ENCODE peak calls at places on chromosomes 12 and 14, in six cellular contexts. One of them, this sample, is unnamed.
A peak's percentile ranks its signal among the peaks of the same experiment; 100 is the strongest.

GRCh38 chr12:1481919-1482318 is 112.5 kb downstream of the FBXL14 start:
- DNase-seq in mammary epithelial cell: no peak
- DNase-seq in transverse colon: no peak
- DNase-seq in endothelial cell of umbilical vein: no peak
- DNase-seq in OCI-LY7: no peak
- DNase-seq in adrenal gland: no peak
- DNase-seq in this sample: no peak

GRCh38 chr12:107111314-107111713 is 18.0 kb upstream of the CRY1 start:
- DNase-seq in mammary epithelial cell: no peak
- DNase-seq in transverse colon: no peak
- DNase-seq in endothelial cell of umbilical vein: no peak
- DNase-seq in OCI-LY7: no peak
- DNase-seq in adrenal gland: no peak
- DNase-seq in this sample: no peak

GRCh38 chr12:100611031-100611430 is 37.5 kb downstream of the GAS2L3 start:
- DNase-seq in mammary epithelial cell: no peak
- DNase-seq in transverse colon: no peak
- DNase-seq in endothelial cell of umbilical vein: no peak
- DNase-seq in OCI-LY7: no peak
- DNase-seq in adrenal gland: no peak
- DNase-seq in this sample: no peak

GRCh38 chr14:47442206-47442605 is 233.2 kb downstream of the MDGA2 start:
- DNase-seq in mammary epithelial cell: peak; percentile 5
- DNase-seq in transverse colon: no peak
- DNase-seq in endothelial cell of umbilical vein: peak; percentile 4
- DNase-seq in OCI-LY7: no peak
- DNase-seq in adrenal gland: peak; percentile 52
- DNase-seq in this sample: no peak

GRCh38 chr12:21130998-21131397 is at the start of gene SLCO1B1:
- DNase-seq in mammary epithelial cell: no peak
- DNase-seq in transverse colon: no peak
- DNase-seq in endothelial cell of umbilical vein: no peak
- DNase-seq in OCI-LY7: no peak
- DNase-seq in adrenal gland: no peak
- DNase-seq in this sample: no peak

GRCh38 chr12:46430340-46430948 is 57.9 kb upstream of the SLC38A2 start:
- DNase-seq in mammary epithelial cell: peak; percentile 92
- DNase-seq in transverse colon: no peak
- DNase-seq in endothelial cell of umbilical vein: peak; percentile 97
- DNase-seq in OCI-LY7: no peak
- DNase-seq in adrenal gland: no peak
- DNase-seq in this sample: peak; percentile 76

GRCh38 chr12:57236224-57236924 is 6.9 kb downstream of the SHMT2 start:
- DNase-seq in mammary epithelial cell: no peak
- DNase-seq in transverse colon: no peak
- DNase-seq in endothelial cell of umbilical vein: no peak
- DNase-seq in OCI-LY7: no peak
- DNase-seq in adrenal gland: no peak
- DNase-seq in this sample: no peak

GRCh38 chr12:116674643-116675183 is 63.2 kb downstream of the SPRING1 start:
- DNase-seq in mammary epithelial cell: no peak
- DNase-seq in transverse colon: no peak
- DNase-seq in endothelial cell of umbilical vein: no peak
- DNase-seq in OCI-LY7: no peak
- DNase-seq in adrenal gland: no peak
- DNase-seq in this sample: peak; percentile 10

GRCh38 chr14:78403278-78403815 is 233.2 kb downstream of the NRXN3 start:
- DNase-seq in mammary epithelial cell: peak; percentile 4
- DNase-seq in transverse colon: no peak
- DNase-seq in endothelial cell of umbilical vein: no peak
- DNase-seq in OCI-LY7: no peak
- DNase-seq in adrenal gland: no peak
- DNase-seq in this sample: peak; percentile 0

GRCh38 chr12:109277899-109278762 is 31.0 kb downstream of the FOXN4 start:
- DNase-seq in mammary epithelial cell: peak; percentile 3
- DNase-seq in transverse colon: no peak
- DNase-seq in endothelial cell of umbilical vein: no peak
- DNase-seq in OCI-LY7: no peak
- DNase-seq in adrenal gland: no peak
- DNase-seq in this sample: peak; percentile 48

DNA sequence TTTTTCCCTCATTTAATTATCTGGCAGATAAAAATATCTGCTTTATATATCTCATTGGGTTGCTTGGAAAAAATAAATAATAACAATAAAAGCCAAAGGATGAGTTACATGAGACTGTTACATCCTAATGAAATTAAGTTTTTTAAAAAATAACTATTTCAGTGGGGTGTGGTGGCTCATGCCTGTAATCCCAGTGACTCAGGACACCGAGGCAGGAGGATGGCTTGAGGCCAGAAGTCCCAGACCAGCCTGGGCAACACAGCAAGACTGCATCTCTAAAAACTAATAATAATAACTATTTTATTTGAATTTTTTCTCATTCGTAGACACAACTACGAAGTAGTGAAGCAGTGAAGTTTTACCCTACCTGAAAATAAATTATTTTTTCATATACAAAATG is 103.3 kb downstream of the BCAT1 start:
- DNase-seq in mammary epithelial cell: no peak
- DNase-seq in transverse colon: no peak
- DNase-seq in endothelial cell of umbilical vein: no peak
- DNase-seq in OCI-LY7: no peak
- DNase-seq in adrenal gland: no peak
- DNase-seq in this sample: peak; percentile 34
- H3K36me3 ChIP-seq in mammary epithelial cell: no peaks in the 10 kb centered on the region
- H3K36me3 ChIP-seq in transverse colon: no peaks in the 10 kb centered on the region
- H3K36me3 ChIP-seq in endothelial cell of umbilical vein: peaks cover 20% of the 10 kb centered on the region
- H3K36me3 ChIP-seq in OCI-LY7: peaks cover 77% of the 10 kb centered on the region
- H3K36me3 ChIP-seq in adrenal gland: no peaks in the 10 kb centered on the region
- H3K36me3 ChIP-seq in this sample: peaks cover 8% of the 10 kb centered on the region

DNA sequence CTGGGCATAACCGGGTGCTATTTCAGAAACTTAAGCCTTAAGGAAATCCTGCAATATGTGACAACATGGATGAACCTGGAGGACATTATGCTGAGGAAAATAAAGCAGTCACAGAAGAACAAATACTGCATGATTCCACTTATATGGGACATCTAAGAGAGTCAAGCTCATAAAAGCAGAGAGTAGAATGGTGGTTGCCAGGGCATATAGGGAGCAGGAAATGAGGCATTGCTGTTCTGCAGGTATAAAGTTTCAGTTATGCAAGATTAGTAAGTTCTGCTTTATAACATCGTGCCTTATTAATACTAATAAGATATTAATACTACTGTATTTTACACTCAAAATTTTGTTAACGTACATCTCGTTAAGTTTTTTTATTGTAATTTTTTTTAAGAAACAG is 124.2 kb upstream of the ATF1 start:
- DNase-seq in mammary epithelial cell: peak; percentile 52
- DNase-seq in transverse colon: no peak
- DNase-seq in endothelial cell of umbilical vein: no peak
- DNase-seq in OCI-LY7: no peak
- DNase-seq in adrenal gland: no peak
- DNase-seq in this sample: no peak
- H3K4me1 ChIP-seq in mammary epithelial cell: peaks cover 41% of the 10 kb centered on the region
- H3K4me1 ChIP-seq in transverse colon: peaks cover 17% of the 10 kb centered on the region
- H3K4me1 ChIP-seq in endothelial cell of umbilical vein: peaks cover 12% of the 10 kb centered on the region
- H3K4me1 ChIP-seq in OCI-LY7: peaks cover 8% of the 10 kb centered on the region
- H3K4me1 ChIP-seq in adrenal gland: peaks cover 26% of the 10 kb centered on the region
- H3K4me1 ChIP-seq in this sample: no peaks in the 10 kb centered on the region

GRCh38 chr12:10223208-10223607 is 10.5 kb downstream of the GABARAPL1 start:
- DNase-seq in mammary epithelial cell: no peak
- DNase-seq in transverse colon: no peak
- DNase-seq in endothelial cell of umbilical vein: no peak
- DNase-seq in OCI-LY7: no peak
- DNase-seq in adrenal gland: no peak
- DNase-seq in this sample: no peak
- H3K36me3 ChIP-seq in mammary epithelial cell: no peaks in the 10 kb centered on the region
- H3K36me3 ChIP-seq in transverse colon: peaks cover 33% of the 10 kb centered on the region
- H3K36me3 ChIP-seq in endothelial cell of umbilical vein: peaks cover 32% of the 10 kb centered on the region
- H3K36me3 ChIP-seq in OCI-LY7: peaks cover 70% of the 10 kb centered on the region
- H3K36me3 ChIP-seq in adrenal gland: no peaks in the 10 kb centered on the region
- H3K36me3 ChIP-seq in this sample: peaks cover 50% of the 10 kb centered on the region

GRCh38 chr14:51865953-51866747 is 5.7 kb downstream of the GNG2 start:
- DNase-seq in mammary epithelial cell: no peak
- DNase-seq in transverse colon: no peak
- DNase-seq in endothelial cell of umbilical vein: no peak
- DNase-seq in OCI-LY7: no peak
- DNase-seq in adrenal gland: no peak
- DNase-seq in this sample: no peak
- H3K4me1 ChIP-seq in mammary epithelial cell: peaks cover 3% of the 10 kb centered on the region
- H3K4me1 ChIP-seq in transverse colon: peaks cover under 1% of the 10 kb centered on the region
- H3K4me1 ChIP-seq in endothelial cell of umbilical vein: no peaks in the 10 kb centered on the region
- H3K4me1 ChIP-seq in OCI-LY7: peaks cover 20% of the 10 kb centered on the region
- H3K4me1 ChIP-seq in adrenal gland: peaks cover 9% of the 10 kb centered on the region
- H3K4me1 ChIP-seq in this sample: peaks cover 22% of the 10 kb centered on the region

DNA sequence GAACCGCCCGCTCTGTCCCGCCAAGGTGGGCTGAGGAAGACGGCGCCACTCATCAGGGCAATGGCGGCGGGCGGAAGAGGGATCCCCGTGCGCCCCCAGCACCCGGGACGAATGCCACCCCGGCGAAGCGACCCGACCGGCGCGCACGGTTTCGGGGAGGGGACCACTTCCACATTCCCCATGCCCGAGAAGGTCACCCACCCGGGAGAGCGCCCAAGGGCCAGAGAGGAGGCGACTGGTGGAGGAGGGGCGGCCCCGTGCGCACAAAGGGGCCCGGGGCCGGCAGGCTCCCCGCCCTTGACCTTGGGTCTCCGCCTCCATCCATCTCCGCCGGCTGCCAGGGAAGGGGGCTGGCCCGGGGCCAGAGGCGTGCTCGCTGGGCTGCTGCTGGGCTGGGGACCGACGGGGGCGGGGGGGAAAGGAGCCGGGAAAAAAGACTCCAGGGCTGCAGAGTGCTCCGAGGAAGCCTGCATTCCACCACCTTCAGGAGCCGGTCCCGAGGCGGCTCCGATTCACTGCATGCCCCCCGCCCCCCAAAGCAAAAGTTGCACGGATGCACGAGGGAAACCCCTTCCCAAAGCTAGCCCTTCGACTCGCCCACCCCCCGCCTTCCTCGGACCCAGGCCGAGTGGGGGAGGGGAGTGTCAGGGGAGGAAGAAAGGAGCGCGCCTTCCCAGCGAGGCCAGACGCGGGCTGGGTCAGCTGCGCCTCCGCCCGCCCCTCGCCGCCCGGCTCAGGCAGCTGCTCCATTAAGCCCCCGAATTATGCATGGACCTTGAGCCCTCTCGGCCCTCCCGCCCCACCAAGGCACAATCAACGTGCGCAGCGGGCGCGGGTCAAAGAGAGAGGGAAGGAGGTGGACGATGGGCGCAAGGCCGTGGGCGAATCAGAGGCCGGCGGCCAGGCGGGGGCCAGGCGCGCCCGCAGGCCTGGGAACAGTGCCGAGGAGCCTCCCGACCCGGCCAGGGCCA is 26.2 kb downstream of the BCL11B start:
- DNase-seq in mammary epithelial cell: no peak
- DNase-seq in transverse colon: no peak
- DNase-seq in endothelial cell of umbilical vein: no peak
- DNase-seq in OCI-LY7: no peak
- DNase-seq in adrenal gland: no peak
- DNase-seq in this sample: no peak
- H3K36me3 ChIP-seq in mammary epithelial cell: no peaks in the 10 kb centered on the region
- H3K36me3 ChIP-seq in transverse colon: no peaks in the 10 kb centered on the region
- H3K36me3 ChIP-seq in endothelial cell of umbilical vein: no peaks in the 10 kb centered on the region
- H3K36me3 ChIP-seq in OCI-LY7: no peaks in the 10 kb centered on the region
- H3K36me3 ChIP-seq in adrenal gland: no peaks in the 10 kb centered on the region
- H3K36me3 ChIP-seq in this sample: no peaks in the 10 kb centered on the region

DNA sequence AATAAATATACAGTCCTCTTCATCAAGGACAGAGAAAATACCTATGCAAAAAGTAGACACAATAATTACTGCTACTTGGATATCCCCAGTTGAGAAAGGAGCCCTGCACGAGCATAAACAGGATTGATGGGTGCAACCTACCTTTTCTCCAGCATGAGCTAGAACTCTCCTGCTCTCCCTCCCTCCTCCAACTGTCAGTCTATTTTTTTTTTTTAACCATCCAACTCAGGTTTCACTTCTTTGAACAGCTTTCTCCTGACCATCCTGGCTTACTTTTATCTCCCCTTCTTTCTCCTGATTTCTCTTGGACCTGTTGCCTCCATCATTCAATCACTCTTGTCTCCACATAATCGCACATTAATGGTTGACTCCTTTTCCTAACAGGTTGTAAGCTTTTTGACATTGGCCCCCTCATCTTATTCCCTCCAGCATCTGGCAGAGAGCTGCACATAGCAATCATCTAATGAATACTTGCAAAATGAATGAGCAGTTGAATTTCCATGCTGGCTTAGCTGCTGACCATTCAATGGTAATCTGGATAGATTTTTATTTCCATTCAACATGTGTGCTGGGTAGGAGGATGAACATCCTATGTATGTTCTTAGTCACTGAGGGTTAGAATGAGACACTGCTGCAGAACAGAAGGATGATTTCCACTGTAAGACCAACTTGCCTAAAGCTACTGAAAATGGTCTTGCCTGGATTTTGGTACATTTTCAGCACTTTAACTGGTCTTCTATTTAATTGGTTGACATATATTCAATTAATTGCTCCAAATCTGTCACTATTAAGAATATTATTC is 24.5 kb downstream of the MYBPC1 start:
- DNase-seq in mammary epithelial cell: no peak
- DNase-seq in transverse colon: no peak
- DNase-seq in endothelial cell of umbilical vein: no peak
- DNase-seq in OCI-LY7: no peak
- DNase-seq in adrenal gland: no peak
- DNase-seq in this sample: no peak
- H3K4me1 ChIP-seq in mammary epithelial cell: no peaks in the 10 kb centered on the region
- H3K4me1 ChIP-seq in transverse colon: peaks cover 44% of the 10 kb centered on the region
- H3K4me1 ChIP-seq in endothelial cell of umbilical vein: no peaks in the 10 kb centered on the region
- H3K4me1 ChIP-seq in OCI-LY7: peaks cover 35% of the 10 kb centered on the region
- H3K4me1 ChIP-seq in adrenal gland: peaks cover 30% of the 10 kb centered on the region
- H3K4me1 ChIP-seq in this sample: peaks cover 11% of the 10 kb centered on the region

GRCh38 chr14:73723411-73723798 is 9.2 kb upstream of the PNMA1 start:
- DNase-seq in mammary epithelial cell: no peak
- DNase-seq in transverse colon: no peak
- DNase-seq in endothelial cell of umbilical vein: no peak
- DNase-seq in OCI-LY7: no peak
- DNase-seq in adrenal gland: no peak
- DNase-seq in this sample: no peak
- H3K36me3 ChIP-seq in mammary epithelial cell: peaks cover 48% of the 10 kb centered on the region
- H3K36me3 ChIP-seq in transverse colon: peaks cover 49% of the 10 kb centered on the region
- H3K36me3 ChIP-seq in endothelial cell of umbilical vein: peaks cover 45% of the 10 kb centered on the region
- H3K36me3 ChIP-seq in OCI-LY7: peaks cover 97% of the 10 kb centered on the region
- H3K36me3 ChIP-seq in adrenal gland: no peaks in the 10 kb centered on the region
- H3K36me3 ChIP-seq in this sample: peaks cover 60% of the 10 kb centered on the region